ENCODE peak calls at places on chromosomes 1 and 21, in seven cellular contexts. One of them, this sample, is unnamed.

GRCh38 chr1:54716299-54717047 is 812 bp downstream of the TTC4 start:
- DNase-seq in neuronal stem cell: no peak
- DNase-seq in IMR-90: peak; percentile 81
- DNase-seq in H9: no peak
- DNase-seq in trophoblast cell: no peak
- DNase-seq in mesenchymal stem cell: no peak
- DNase-seq in H1: no peak
- DNase-seq in this sample: no peak

GRCh38 chr1:112522621-112523020 is 13.9 kb downstream of the WNT2B start:
- DNase-seq in neuronal stem cell: no peak
- DNase-seq in IMR-90: peak; percentile 96
- DNase-seq in H9: no peak
- DNase-seq in trophoblast cell: no peak
- DNase-seq in mesenchymal stem cell: peak; percentile 96
- DNase-seq in H1: no peak
- DNase-seq in this sample: peak; percentile 94

GRCh38 chr21:29332461-29333354 is 34.0 kb downstream of the BACH1 start:
- DNase-seq in neuronal stem cell: no peak
- DNase-seq in IMR-90: peak; percentile 77
- DNase-seq in H9: no peak
- DNase-seq in trophoblast cell: no peak
- DNase-seq in mesenchymal stem cell: peak; percentile 83
- DNase-seq in H1: no peak
- DNase-seq in this sample: no peak

GRCh38 chr1:35305383-35305782 is 36.9 kb downstream of the ZMYM4 start:
- DNase-seq in neuronal stem cell: no peak
- DNase-seq in IMR-90: no peak
- DNase-seq in H9: no peak
- DNase-seq in trophoblast cell: no peak
- DNase-seq in mesenchymal stem cell: no peak
- DNase-seq in H1: no peak
- DNase-seq in this sample: no peak

GRCh38 chr1:108961198-108961597 is 2.1 kb downstream of the CLCC1 start:
- DNase-seq in neuronal stem cell: no peak
- DNase-seq in IMR-90: no peak
- DNase-seq in H9: no peak
- DNase-seq in trophoblast cell: no peak
- DNase-seq in mesenchymal stem cell: no peak
- DNase-seq in H1: no peak
- DNase-seq in this sample: no peak

GRCh38 chr1:228368801-228369607 is 37.6 kb downstream of the TRIM11 start:
- DNase-seq in neuronal stem cell: no peak
- DNase-seq in IMR-90: peak; percentile 28
- DNase-seq in H9: no peak
- DNase-seq in trophoblast cell: no peak
- DNase-seq in mesenchymal stem cell: no peak
- DNase-seq in H1: no peak
- DNase-seq in this sample: no peak

GRCh38 chr1:42756956-42757891 is 9.6 kb downstream of the P3H1 start:
- DNase-seq in neuronal stem cell: peak; percentile 43
- DNase-seq in IMR-90: peak; percentile 72
- DNase-seq in H9: peak; percentile 70
- DNase-seq in trophoblast cell: no peak
- DNase-seq in mesenchymal stem cell: peak; percentile 81
- DNase-seq in H1: no peak
- DNase-seq in this sample: peak; percentile 90

GRCh38 chr21:37582613-37583012 is 216.0 kb downstream of the DYRK1A start:
- DNase-seq in neuronal stem cell: no peak
- DNase-seq in IMR-90: peak; percentile 77
- DNase-seq in H9: no peak
- DNase-seq in trophoblast cell: peak; percentile 16
- DNase-seq in mesenchymal stem cell: peak; percentile 75
- DNase-seq in H1: no peak
- DNase-seq in this sample: peak; percentile 72

GRCh38 chr1:11934295-11935039 is at the start of gene PLOD1:
- DNase-seq in neuronal stem cell: peak; percentile 62
- DNase-seq in IMR-90: peak; percentile 84
- DNase-seq in H9: peak; percentile 81
- DNase-seq in trophoblast cell: peak; percentile 66
- DNase-seq in mesenchymal stem cell: peak; percentile 91
- DNase-seq in H1: peak; percentile 36
- DNase-seq in this sample: peak; percentile 91

GRCh38 chr1:180265201-180265600 is 35.1 kb downstream of the LHX4 start:
- DNase-seq in neuronal stem cell: no peak
- DNase-seq in IMR-90: no peak
- DNase-seq in H9: peak; percentile 8
- DNase-seq in trophoblast cell: no peak
- DNase-seq in mesenchymal stem cell: no peak
- DNase-seq in H1: no peak
- DNase-seq in this sample: no peak

GRCh38 chr1:210248341-210248740 is 15.7 kb downstream of the SERTAD4 start:
- DNase-seq in neuronal stem cell: no peak
- DNase-seq in IMR-90: no peak
- DNase-seq in H9: no peak
- DNase-seq in trophoblast cell: no peak
- DNase-seq in mesenchymal stem cell: no peak
- DNase-seq in H1: no peak
- DNase-seq in this sample: no peak

GRCh38 chr1:152003846-152004442 is 10.3 kb upstream of the S100A10 start:
- DNase-seq in neuronal stem cell: no peak
- DNase-seq in IMR-90: no peak
- DNase-seq in H9: peak; percentile 62
- DNase-seq in trophoblast cell: no peak
- DNase-seq in mesenchymal stem cell: peak; percentile 24
- DNase-seq in H1: no peak
- DNase-seq in this sample: peak; percentile 73

GRCh38 chr1:165257969-165258459 is 98.5 kb downstream of the LMX1A start:
- DNase-seq in neuronal stem cell: peak; percentile 64
- DNase-seq in IMR-90: peak; percentile 17
- DNase-seq in H9: peak; percentile 83
- DNase-seq in trophoblast cell: peak; percentile 62
- DNase-seq in mesenchymal stem cell: peak; percentile 17
- DNase-seq in H1: peak; percentile 61
- DNase-seq in this sample: peak; percentile 92

GRCh38 chr1:149987297-149987595 is 23.3 kb downstream of the OTUD7B start:
- DNase-seq in neuronal stem cell: no peak
- DNase-seq in IMR-90: no peak
- DNase-seq in H9: no peak
- DNase-seq in trophoblast cell: no peak
- DNase-seq in mesenchymal stem cell: no peak
- DNase-seq in H1: no peak
- DNase-seq in this sample: no peak
- H3K79me1 ChIP-seq in neuronal stem cell: peaks cover 1% of the 10 kb centered on the region
- H3K79me1 ChIP-seq in IMR-90: peaks cover 34% of the 10 kb centered on the region
- H3K79me1 ChIP-seq in H9: no peaks in the 10 kb centered on the region
- H3K79me1 ChIP-seq in trophoblast cell: peaks cover 12% of the 10 kb centered on the region
- H3K79me1 ChIP-seq in mesenchymal stem cell: peaks cover 16% of the 10 kb centered on the region
- H3K79me1 ChIP-seq in H1: peaks cover 2% of the 10 kb centered on the region
- H3K79me1 ChIP-seq in this sample: peaks cover 9% of the 10 kb centered on the region

GRCh38 chr1:95017775-95018174 is 55.0 kb downstream of the ALG14 start:
- DNase-seq in neuronal stem cell: no peak
- DNase-seq in IMR-90: no peak
- DNase-seq in H9: no peak
- DNase-seq in trophoblast cell: no peak
- DNase-seq in mesenchymal stem cell: no peak
- DNase-seq in H1: no peak
- DNase-seq in this sample: no peak
- H2BK5ac ChIP-seq in neuronal stem cell: no peak overlapping the region
- H2BK5ac ChIP-seq in IMR-90: no peak overlapping the region
- H2BK5ac ChIP-seq in H9: no peak overlapping the region
- H2BK5ac ChIP-seq in trophoblast cell: no peak overlapping the region
- H2BK5ac ChIP-seq in mesenchymal stem cell: no peak overlapping the region
- H2BK5ac ChIP-seq in H1: no peak overlapping the region
- H2BK5ac ChIP-seq in this sample: no peak overlapping the region

DNA sequence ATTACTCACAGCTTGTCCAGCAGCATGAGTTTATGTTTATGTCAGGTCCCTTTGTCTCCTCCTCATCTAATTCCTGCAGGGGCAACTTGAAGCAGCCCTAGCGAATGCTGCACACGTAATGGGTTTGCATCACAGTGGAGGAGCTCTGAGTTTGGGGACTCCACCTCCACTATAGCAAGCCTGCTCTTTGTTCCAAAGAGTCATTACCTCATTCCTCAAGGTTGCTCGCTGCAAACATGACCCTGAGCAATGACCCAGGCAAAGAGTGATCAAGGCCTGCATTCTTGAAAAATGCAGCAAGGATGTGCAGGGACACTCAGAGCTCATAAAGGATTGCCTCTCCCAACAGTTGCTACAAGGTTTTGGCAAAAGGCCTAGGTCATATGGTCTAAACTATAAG is 261.9 kb downstream of the HHIPL2 start:
- DNase-seq in neuronal stem cell: no peak
- DNase-seq in IMR-90: no peak
- DNase-seq in H9: no peak
- DNase-seq in trophoblast cell: no peak
- DNase-seq in mesenchymal stem cell: peak; percentile 21
- DNase-seq in H1: no peak
- DNase-seq in this sample: no peak
- H3K79me1 ChIP-seq in neuronal stem cell: peaks cover 2% of the 10 kb centered on the region
- H3K79me1 ChIP-seq in IMR-90: no peaks in the 10 kb centered on the region
- H3K79me1 ChIP-seq in H9: no peaks in the 10 kb centered on the region
- H3K79me1 ChIP-seq in trophoblast cell: no peaks in the 10 kb centered on the region
- H3K79me1 ChIP-seq in mesenchymal stem cell: no peaks in the 10 kb centered on the region
- H3K79me1 ChIP-seq in H1: no peaks in the 10 kb centered on the region
- H3K79me1 ChIP-seq in this sample: no peaks in the 10 kb centered on the region

GRCh38 chr1:7477593-7477992 is 293.5 kb upstream of the VAMP3 start:
- DNase-seq in neuronal stem cell: no peak
- DNase-seq in IMR-90: no peak
- DNase-seq in H9: no peak
- DNase-seq in trophoblast cell: no peak
- DNase-seq in mesenchymal stem cell: no peak
- DNase-seq in H1: no peak
- DNase-seq in this sample: no peak

GRCh38 chr1:7478142-7478796 is 292.8 kb upstream of the VAMP3 start:
- DNase-seq in neuronal stem cell: no peak
- DNase-seq in IMR-90: peak; percentile 42
- DNase-seq in H9: no peak
- DNase-seq in trophoblast cell: no peak
- DNase-seq in mesenchymal stem cell: no peak
- DNase-seq in H1: no peak
- DNase-seq in this sample: no peak

GRCh38 chr1:7481194-7481593 is 289.9 kb upstream of the VAMP3 start:
- DNase-seq in neuronal stem cell: no peak
- DNase-seq in IMR-90: no peak
- DNase-seq in H9: no peak
- DNase-seq in trophoblast cell: no peak
- DNase-seq in mesenchymal stem cell: no peak
- DNase-seq in H1: no peak
- DNase-seq in this sample: no peak

GRCh38 chr1:7478797-7479499 is 292.1 kb upstream of the VAMP3 start:
- DNase-seq in neuronal stem cell: no peak
- DNase-seq in IMR-90: peak; percentile 100
- DNase-seq in H9: no peak
- DNase-seq in trophoblast cell: peak; percentile 39
- DNase-seq in mesenchymal stem cell: peak; percentile 98
- DNase-seq in H1: no peak
- DNase-seq in this sample: no peak

GRCh38 chr1:7479544-7479943 is 291.6 kb upstream of the VAMP3 start:
- DNase-seq in neuronal stem cell: no peak
- DNase-seq in IMR-90: no peak
- DNase-seq in H9: no peak
- DNase-seq in trophoblast cell: no peak
- DNase-seq in mesenchymal stem cell: no peak
- DNase-seq in H1: no peak
- DNase-seq in this sample: no peak
- H2BK5ac ChIP-seq in neuronal stem cell: no peak overlapping the region
- H2BK5ac ChIP-seq in IMR-90: peak overlapping the region; percentile 35
- H2BK5ac ChIP-seq in H9: no peak overlapping the region
- H2BK5ac ChIP-seq in trophoblast cell: no peak overlapping the region
- H2BK5ac ChIP-seq in mesenchymal stem cell: no peak overlapping the region
- H2BK5ac ChIP-seq in H1: peak overlapping the region; percentile 7
- H2BK5ac ChIP-seq in this sample: no peak overlapping the region

GRCh38 chr1:208245185-208245705 is 1.1 kb upstream of the PLXNA2 start:
- DNase-seq in neuronal stem cell: peak; percentile 89
- DNase-seq in IMR-90: peak; percentile 92
- DNase-seq in H9: peak; percentile 83
- DNase-seq in trophoblast cell: peak; percentile 90
- DNase-seq in mesenchymal stem cell: peak; percentile 93
- DNase-seq in H1: no peak
- DNase-seq in this sample: peak; percentile 94
- H3K79me1 ChIP-seq in neuronal stem cell: peaks cover 2% of the 10 kb centered on the region
- H3K79me1 ChIP-seq in IMR-90: no peaks in the 10 kb centered on the region
- H3K79me1 ChIP-seq in H9: no peaks in the 10 kb centered on the region
- H3K79me1 ChIP-seq in trophoblast cell: peaks cover 24% of the 10 kb centered on the region
- H3K79me1 ChIP-seq in mesenchymal stem cell: no peaks in the 10 kb centered on the region
- H3K79me1 ChIP-seq in H1: no peaks in the 10 kb centered on the region
- H3K79me1 ChIP-seq in this sample: peaks cover 8% of the 10 kb centered on the region